ENCODE peak calls at places on chromosomes 11 and 22, in four cellular contexts. Y, V, P and U are unnamed samples.

GRCh38 chr11:3232956-3233355 is 739 bp upstream of the MRGPRE start:
- DNase-seq in V (no peak), P (no peak), Y (no peak), U (no peak)

GRCh38 chr22:47194476-47195155 is 432.2 kb downstream of the TBC1D22A start:
- DNase-seq in Y (no peak), V (no peak), P (no peak), U (no peak)

GRCh38 chr11:76579047-76579751 is 91.3 kb downstream of the LRRC32 start:
- DNase-seq in V (no peak), P (no peak), Y (peak; percentile 52), U (no peak)

GRCh38 chr11:86459682-86460460 is 85.2 kb downstream of the CCDC81 start:
- DNase-seq in P (peak; percentile 84), V (no peak), Y (peak; percentile 45), U (no peak)

GRCh38 chr22:19880786-19881569 is 26.3 kb upstream of the GNB1L start:
- DNase-seq in Y (peak; percentile 98), P (peak; percentile 98), V (no peak), U (no peak)

GRCh38 chr11:6442441-6442840 is 1.7 kb upstream of the HPX start:
- DNase-seq in V (no peak), P (no peak), Y (no peak), U (no peak)

GRCh38 chr22:35154937-35155387 is 89.0 kb downstream of the ISX start:
- DNase-seq in P (peak; percentile 42), V (peak; percentile 15), Y (peak; percentile 93), U (peak; percentile 39)

GRCh38 chr22:32776800-32777199 is 24.7 kb upstream of the TIMP3 start:
- DNase-seq in V (no peak), P (no peak), Y (no peak), U (no peak)

GRCh38 chr22:22884010-22884887 is 3.4 kb upstream of the IGLL5 start:
- DNase-seq in V (peak; percentile 51), P (peak; percentile 39), Y (peak; percentile 84), U (peak; percentile 82)

GRCh38 chr11:105298630-105299029 is 159.1 kb upstream of the CARD18 start:
- DNase-seq in Y (no peak), P (no peak), V (no peak), U (no peak)

GRCh38 chr11:66663741-66664296 is 13.9 kb downstream of the RBM4B start:
- DNase-seq in Y (no peak), V (no peak), P (peak; percentile 23), U (no peak)

GRCh38 chr11:99257131-99257530 is 236.4 kb downstream of the CNTN5 start:
- DNase-seq in V (no peak), Y (no peak), P (no peak), U (peak; percentile 69)

GRCh38 chr22:45131749-45132148 is 32.0 kb upstream of the NUP50 start:
- DNase-seq in Y (no peak), V (peak; percentile 32), P (no peak), U (peak; percentile 51)

GRCh38 chr11:9651899-9652748 is 11.8 kb upstream of the SWAP70 start:
- DNase-seq in Y (no peak), V (no peak), P (no peak), U (no peak)

GRCh38 chr11:71343828-71344400 is 91.5 kb upstream of the SHANK2 start:
- DNase-seq in V (no peak), Y (no peak), P (no peak), U (no peak)

GRCh38 chr11:67266424-67267187 is at the start of gene GRK2:
- DNase-seq in V (no peak), Y (no peak), P (peak; percentile 41), U (peak; percentile 53)

GRCh38 chr11:69125861-69126260 is 29.9 kb upstream of the SMIM38 start:
- DNase-seq in V (no peak), Y (peak; percentile 22), P (no peak), U (no peak)

GRCh38 chr22:20211997-20212753 is 55.9 kb downstream of the RTN4R start:
- DNase-seq in Y (no peak), P (no peak), V (no peak), U (no peak)

GRCh38 chr11:111941963-111942362 is 4.8 kb downstream of the DIXDC1 start:
- DNase-seq in V (no peak), Y (no peak), P (no peak), U (no peak)

GRCh38 chr11:113137735-113138529 is 176.5 kb upstream of the TTC12 start:
- DNase-seq in P (no peak), Y (no peak), V (no peak), U (no peak)

GRCh38 chr11:70435765-70436500 is 37.6 kb downstream of the CTTN start:
- DNase-seq in V (no peak), Y (no peak), P (no peak), U (no peak)

GRCh38 chr11:11909727-11910126 is 68.0 kb downstream of the USP47 start:
- DNase-seq in P (peak; percentile 90), Y (no peak), V (no peak), U (no peak)

GRCh38 chr22:46336119-46337078 is 885 bp downstream of the TRMU start:
- DNase-seq in Y (no peak), P (no peak), V (no peak), U (peak; percentile 22)

GRCh38 chr11:133441964-133442660 is 90.2 kb downstream of the OPCML start:
- DNase-seq in Y (no peak), P (no peak), V (no peak), U (no peak)

GRCh38 chr11:82733444-82734119 is at the start of gene FAM181B:
- DNase-seq in V (no peak), P (peak; percentile 10), Y (peak; percentile 87), U (peak; percentile 6)
- TF ChIP-seq CTCF in V (no peak), P (no peak), Y (peak; percentile 9), U (no peak)

DNA sequence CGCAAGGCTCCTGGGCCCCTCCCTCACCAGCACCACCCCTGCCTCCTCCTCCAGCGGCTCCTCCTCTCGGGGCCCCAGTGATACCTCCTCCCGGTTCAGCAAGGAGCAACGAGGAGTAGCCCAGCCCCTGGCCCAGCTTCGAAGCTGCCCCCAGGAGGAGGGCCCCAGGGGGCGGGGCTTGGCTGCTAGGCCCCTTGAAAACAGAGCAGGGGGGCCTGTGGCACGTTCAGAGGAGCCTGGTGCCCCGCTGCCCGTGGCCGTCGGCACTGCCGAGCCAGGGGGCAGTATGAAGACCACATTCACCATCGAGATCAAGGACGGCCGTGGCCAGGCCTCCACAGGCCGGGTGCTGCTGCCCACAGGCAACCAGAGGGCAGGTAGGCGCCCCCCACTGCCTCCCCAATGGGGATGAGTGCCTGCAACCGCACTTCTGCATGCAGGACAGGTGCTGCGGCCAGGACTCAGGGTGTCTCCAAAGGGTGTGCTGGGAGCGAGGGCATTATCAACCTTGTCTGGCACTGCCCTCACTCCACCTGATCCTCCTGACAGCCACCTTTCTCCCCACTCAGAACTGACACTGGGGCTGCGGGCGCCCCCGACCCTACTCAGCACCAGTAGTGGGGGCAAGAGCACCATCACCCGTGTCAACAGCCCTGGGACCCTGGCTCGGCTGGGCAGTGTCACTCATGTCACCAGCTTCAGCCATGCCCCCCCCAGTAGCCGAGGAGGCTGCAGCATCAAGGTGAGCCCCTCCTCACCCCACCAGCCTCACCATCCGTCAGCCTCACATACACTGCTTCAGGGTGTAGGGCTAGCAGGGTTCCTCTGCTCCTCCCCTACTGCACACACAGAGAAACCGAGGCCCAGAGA is 10.2 kb downstream of the SMTN start:
- DNase-seq in V (no peak), P (no peak), Y (no peak), U (no peak)
- TF ChIP-seq CTCF in V (no peak), P (no peak), Y (no peak), U (no peak)

DNA sequence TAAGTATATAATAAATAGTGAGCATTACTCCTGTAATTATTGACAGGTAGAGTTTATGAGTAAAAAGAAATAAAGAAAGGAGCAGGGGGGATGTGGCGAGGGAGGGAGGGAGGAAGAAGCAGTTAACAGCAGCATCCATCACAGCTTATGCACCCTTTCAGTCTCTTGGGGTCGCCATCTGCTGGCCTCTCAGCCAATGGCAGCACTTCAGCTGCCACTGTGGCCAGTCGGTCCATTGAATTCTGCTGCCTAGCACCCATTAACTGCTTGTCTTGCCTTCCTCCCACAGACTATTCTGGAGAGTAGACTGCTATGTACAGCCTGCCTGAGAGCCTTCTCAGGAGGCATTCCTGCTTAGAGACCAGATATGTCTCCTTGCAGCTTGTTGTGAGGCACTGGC is 388.3 kb downstream of the TENM4 start:
- DNase-seq in Y (peak; percentile 52), P (no peak), V (no peak), U (no peak)
- TF ChIP-seq CTCF in Y (peak; percentile 57), P (peak; percentile 19), V (no peak), U (no peak)

DNA sequence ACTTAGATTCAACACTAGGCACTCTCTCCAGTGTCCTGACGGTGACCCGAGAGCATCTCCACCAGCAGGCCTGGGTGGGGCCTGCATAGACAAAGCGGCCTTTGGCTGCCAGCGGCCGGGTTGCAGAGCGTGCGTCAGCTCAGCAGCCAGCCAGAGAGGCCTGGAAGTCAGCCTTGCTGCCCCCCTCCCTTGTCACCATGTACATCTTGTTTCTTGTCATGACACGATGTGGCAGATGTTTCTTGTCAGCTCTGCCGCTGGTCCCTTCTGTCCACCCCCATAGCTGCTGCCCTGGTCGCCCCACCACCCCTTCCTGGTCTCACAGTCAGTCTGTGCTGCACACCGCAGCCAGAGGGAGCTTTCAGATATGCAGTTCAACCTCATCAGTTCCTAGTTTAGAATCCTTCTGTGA is 33.1 kb upstream of the CBX7 start:
- DNase-seq in V (peak; percentile 54), P (peak; percentile 92), Y (no peak), U (no peak)
- TF ChIP-seq CTCF in V (no peak), P (peak; percentile 67), Y (no peak), U (no peak)

DNA sequence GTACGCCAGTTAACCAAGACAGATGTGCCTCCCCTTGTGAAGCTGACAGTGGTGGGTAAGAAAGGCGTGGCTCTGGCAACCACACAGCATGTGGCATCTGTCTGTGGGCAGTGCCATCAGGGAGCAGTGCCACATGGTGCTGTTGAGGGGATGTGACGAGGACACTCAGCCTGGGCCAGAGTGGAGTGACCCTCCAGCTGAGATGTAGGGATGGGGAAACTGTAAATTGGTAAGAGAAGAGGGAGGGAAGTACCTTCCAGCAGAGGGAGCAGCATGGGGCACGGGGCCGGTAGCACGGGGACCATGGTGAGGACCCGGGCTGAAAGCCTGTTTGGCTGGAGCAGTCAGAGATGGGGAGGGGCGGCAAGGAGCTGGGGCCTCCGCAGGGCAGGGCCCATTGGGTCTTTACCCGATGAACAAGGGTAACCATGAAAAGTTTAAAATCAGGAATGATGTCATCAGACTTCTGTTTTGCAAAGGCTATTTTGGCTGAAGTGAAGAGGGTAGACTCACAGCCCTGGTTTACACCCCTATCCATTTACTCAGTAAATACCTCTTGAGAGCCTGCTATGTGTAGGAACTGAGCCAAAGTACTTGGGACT is 10.4 kb downstream of the TMPRSS6 start:
- DNase-seq in V (no peak), P (no peak), Y (peak; percentile 62), U (no peak)
- TF ChIP-seq CTCF in V (no peak), P (no peak), Y (peak; percentile 60), U (no peak)

DNA sequence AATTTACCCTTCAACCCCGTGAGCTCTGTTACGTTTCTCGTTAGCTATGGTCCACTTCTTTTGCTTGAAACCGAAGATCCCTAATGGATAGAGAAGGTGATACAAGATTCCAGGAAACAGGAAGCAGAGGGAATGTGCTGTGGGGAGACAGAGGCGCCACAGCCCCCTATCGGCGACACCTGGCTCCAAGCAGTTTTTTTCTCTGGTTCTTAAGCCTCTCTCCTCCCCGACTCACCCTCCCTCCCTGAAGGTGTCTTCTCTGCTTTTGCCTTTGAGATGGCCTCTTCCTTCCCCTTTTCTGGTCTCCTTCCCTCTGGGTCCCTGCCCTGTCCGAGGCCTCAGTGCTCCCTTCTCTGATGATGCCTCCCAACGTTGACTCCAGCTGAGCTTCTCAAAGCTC is 14.2 kb upstream of the APOBEC3A start:
- DNase-seq in Y (peak; percentile 52), P (no peak), V (no peak), U (peak; percentile 68)
- TF ChIP-seq CTCF in Y (peak; percentile 54), P (no peak), V (no peak), U (no peak)